ENCODE peak calls at places on chromosomes 13 and 19, in six cellular contexts. Z is left ventricle myocardium inferior, Y is neural progenitor cell, Q is T-helper 17 cell, N is PC-9, P is fibroblast of mammary gland. U is an unnamed sample.

GRCh38 chr13:27476943-27477681 is 26.7 kb upstream of the MTIF3 start:
- DNase-seq in Z (no peak), Y (no peak), Q (no peak), N (peak), P (peak), U (no peak)

GRCh38 chr19:4069331-4069959 is 2.7 kb upstream of the ZBTB7A start:
- DNase-seq in Z (no peak), Y (no peak), Q (no peak), N (no peak), P (no peak), U (no peak)

GRCh38 chr13:93226065-93226622 is 463 bp upstream of the GPC6 start:
- DNase-seq in Z (no peak), Y (no peak), Q (no peak), N (no peak), P (no peak), U (no peak)

GRCh38 chr19:38229585-38230073 is 5.6 kb upstream of the DPF1 start:
- DNase-seq in Z (peak), Y (peak), Q (peak), N (peak), P (peak), U (peak)

GRCh38 chr13:31965361-31966066 is 66.1 kb upstream of the FRY start:
- DNase-seq in Z (no peak), Y (no peak), Q (no peak), N (no peak), P (no peak), U (no peak)

GRCh38 chr13:26838821-26839220 is 78.2 kb upstream of the GPR12 start:
- DNase-seq in Z (no peak), Y (no peak), Q (no peak), N (no peak), P (no peak), U (no peak)

GRCh38 chr13:83753912-83754624 is 128.2 kb downstream of the SLITRK1 start:
- DNase-seq in Z (no peak), Y (no peak), Q (no peak), N (peak), P (no peak), U (no peak)

GRCh38 chr19:8585894-8586750 is 8.9 kb upstream of the MYO1F start:
- DNase-seq in Z (peak), Y (peak), Q (peak), N (peak), P (no peak), U (peak)

GRCh38 chr19:12794196-12794921 is 3.1 kb downstream of the JUNB start:
- DNase-seq in Z (no peak), Y (no peak), Q (no peak), N (no peak), P (peak), U (no peak)

GRCh38 chr19:29372921-29373797 is 152.6 kb upstream of the VSTM2B start:
- DNase-seq in Z (no peak), Y (no peak), Q (no peak), N (no peak), P (no peak), U (no peak)

GRCh38 chr19:7933828-7934725 is 8.1 kb upstream of the CTXN1 start:
- DNase-seq in Z (no peak), Y (no peak), Q (no peak), N (no peak), P (no peak), U (no peak)

GRCh38 chr19:13156968-13157882 is 7.0 kb downstream of the IER2 start:
- DNase-seq in Z (no peak), Y (no peak), Q (no peak), N (no peak), P (no peak), U (no peak)

U was measured in activated T-helper 9 cell treated with anti-CD3 and anti-CD28 coated beads, Interleukin-2, amount 50 U/mL, for 16 hours.